ENCODE peak calls at places on chromosomes 1 and 21, in four cellular contexts. Z is GM12891; X is effector CD4-positive, alpha-beta T cell; R is T follicular helper cell. N is an unnamed sample.

GRCh38 chr1:18149113-18149641 is 41.6 kb downstream of the IGSF21 start:
- DNase-seq in Z (no peak), X (no peak), R (no peak), N (peak)

GRCh38 chr1:42165511-42166210 is 1.1 kb upstream of the GUCA2A start:
- DNase-seq in Z (no peak), X (no peak), R (no peak), N (no peak)

GRCh38 chr1:33143181-33143580 is 38.7 kb downstream of the TRIM62 start:
- DNase-seq in Z (no peak), X (no peak), R (no peak), N (no peak)

GRCh38 chr1:109266965-109267364 is 16.0 kb downstream of the PSRC1 start:
- DNase-seq in Z (no peak), X (no peak), R (no peak), N (no peak)

GRCh38 chr1:189431437-189431836 is 1046.2 kb downstream of the BRINP3 start:
- DNase-seq in Z (no peak), X (no peak), R (no peak), N (no peak)

GRCh38 chr21:34945288-34945687 is 103.8 kb downstream of the RUNX1 start:
- DNase-seq in Z (no peak), X (no peak), R (no peak), N (no peak)

GRCh38 chr21:34313116-34313515 is 50.7 kb upstream of the KCNE2 start:
- DNase-seq in Z (no peak), X (no peak), R (no peak), N (peak)

GRCh38 chr1:46084553-46085448 is 47.6 kb downstream of the PIK3R3 start:
- DNase-seq in Z (no peak), X (no peak), R (no peak), N (no peak)

GRCh38 chr1:211589782-211590721 is 11.1 kb upstream of the SLC30A1 start:
- DNase-seq in Z (no peak), X (no peak), R (no peak), N (no peak)

GRCh38 chr1:67759066-67759465 is 74.1 kb downstream of the GADD45A start:
- DNase-seq in Z (no peak), X (no peak), R (no peak), N (no peak)

GRCh38 chr1:225462429-225462713 is 34.5 kb upstream of the LBR start:
- DNase-seq in Z (no peak), X (no peak), R (no peak), N (no peak)

GRCh38 chr1:10546896-10547295 is 72.1 kb downstream of the PEX14 start:
- DNase-seq in Z (no peak), X (no peak), R (no peak), N (no peak)

GRCh38 chr21:32516729-32517649 is 68.3 kb downstream of the TCP10L start:
- DNase-seq in Z (no peak), X (no peak), R (no peak), N (no peak)

GRCh38 chr1:235277709-235278108 is 50.3 kb downstream of the ARID4B start:
- DNase-seq in Z (no peak), X (no peak), R (no peak), N (no peak)

GRCh38 chr1:228440761-228441500 is 24.3 kb upstream of the TRIM17 start:
- DNase-seq in Z (no peak), X (no peak), R (no peak), N (no peak)

GRCh38 chr1:46039571-46040052 is 92.8 kb downstream of the PIK3R3 start:
- DNase-seq in Z (no peak), X (no peak), R (no peak), N (no peak)

GRCh38 chr1:155499953-155500621 is 62.5 kb downstream of the ASH1L start:
- DNase-seq in Z (no peak), X (no peak), R (no peak), N (no peak)

GRCh38 chr1:44826375-44827196 is 16.5 kb downstream of the PTCH2 start:
- DNase-seq in Z (no peak), X (no peak), R (no peak), N (no peak)